ENCODE peak calls at places on chromosomes 12 and 14, in ten cellular contexts. O is adrenal gland; U is thyroid gland; N is hepatocyte; E is gastrocnemius medialis; F is CD8-positive, alpha-beta T cell; M is psoas muscle; G is right atrium auricular region; A is sigmoid colon; D is tibial artery. Z is an unnamed sample.

GRCh38 chr12:122148657-122149056 is 25.4 kb downstream of the IL31 start:
- DNase-seq in O (no peak), U (no peak), N (no peak), E (no peak), F (no peak), M (no peak), G (no peak), A (no peak), D (no peak), Z (no peak)

GRCh38 chr14:31947680-31948580 is 129.2 kb upstream of the ARHGAP5 start:
- DNase-seq in O (no peak), U (no peak), N (peak; percentile 21), E (no peak), F (no peak), M (no peak), G (no peak), A (no peak), D (no peak), Z (no peak)

GRCh38 chr14:75333523-75334190 is 55.0 kb downstream of the FOS start:
- DNase-seq in O (no peak), U (no peak), N (no peak), E (no peak), F (peak; percentile 59), M (no peak), G (no peak), A (peak; percentile 56), D (no peak), Z (no peak)

GRCh38 chr12:67457799-67458680 is 188.9 kb downstream of the CAND1 start:
- DNase-seq in O (no peak), U (no peak), N (no peak), E (no peak), F (no peak), M (no peak), G (no peak), A (no peak), D (no peak), Z (no peak)

GRCh38 chr14:54798465-54799124 is 104.0 kb downstream of the GCH1 start:
- DNase-seq in O (no peak), U (no peak), N (no peak), E (no peak), F (no peak), M (no peak), G (no peak), A (no peak), D (no peak), Z (no peak)

GRCh38 chr12:46450279-46450748 is 77.7 kb upstream of the SLC38A2 start:
- DNase-seq in O (peak; percentile 49), U (peak; percentile 90), N (no peak), E (peak; percentile 85), F (no peak), M (peak; percentile 58), G (peak; percentile 71), A (peak; percentile 74), D (peak; percentile 93), Z (peak; percentile 33)

GRCh38 chr12:109182041-109182839 is 65.9 kb downstream of the ACACB start:
- DNase-seq in O (no peak), U (no peak), N (no peak), E (no peak), F (no peak), M (no peak), G (no peak), A (peak; percentile 11), D (no peak), Z (no peak)

GRCh38 chr12:11576104-11576503 is 73.4 kb upstream of the ETV6 start:
- DNase-seq in O (peak; percentile 12), U (no peak), N (no peak), E (no peak), F (no peak), M (no peak), G (no peak), A (peak; percentile 67), D (no peak), Z (no peak)

GRCh38 chr12:107131832-107132616 is 38.7 kb upstream of the CRY1 start:
- DNase-seq in O (peak; percentile 39), U (peak; percentile 15), N (peak; percentile 81), E (no peak), F (peak; percentile 49), M (no peak), G (no peak), A (no peak), D (no peak), Z (peak; percentile 29)

GRCh38 chr12:108815875-108816594 is 41.3 kb downstream of the SSH1 start:
- DNase-seq in O (peak; percentile 69), U (peak; percentile 95), N (no peak), E (no peak), F (no peak), M (no peak), G (no peak), A (no peak), D (peak; percentile 63), Z (no peak)

DNA sequence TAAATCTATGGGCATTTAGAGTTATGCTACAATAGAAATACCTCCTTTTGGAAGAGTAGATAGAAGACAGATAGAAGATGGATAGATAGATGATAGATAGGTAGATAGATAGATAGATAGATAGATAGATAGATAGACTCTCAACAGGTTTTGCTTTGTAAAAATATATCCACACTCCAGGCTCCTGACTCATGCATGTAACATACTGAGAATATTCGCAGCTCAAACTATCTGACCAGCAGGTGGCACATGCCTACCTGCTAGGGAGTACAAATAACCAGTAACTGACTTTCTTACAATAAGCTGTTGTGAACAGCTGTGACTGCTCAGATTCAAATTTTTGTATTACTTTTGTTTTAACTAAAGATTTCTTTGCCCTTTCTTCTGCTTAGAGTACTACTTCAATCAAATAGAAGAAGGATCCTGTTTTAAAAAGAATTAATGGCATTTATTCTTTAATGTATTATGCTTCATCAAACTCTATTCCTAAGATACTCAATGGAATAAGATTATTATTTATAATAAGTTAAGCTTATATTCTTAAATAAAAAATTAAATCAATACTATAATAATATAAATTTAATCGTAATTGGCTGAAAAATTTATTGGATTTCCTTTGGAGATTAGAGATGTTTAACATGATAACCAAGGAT is 15.8 kb upstream of the CPNE8 start:
- DNase-seq in O (peak; percentile 84), U (peak; percentile 59), N (peak; percentile 85), E (no peak), F (no peak), M (no peak), G (no peak), A (no peak), D (no peak), Z (peak; percentile 85)
- TF ChIP-seq CTCF in O (peak; percentile 62), U (peak; percentile 66), N (peak; percentile 78), E (no peak), F (no peak), M (peak; percentile 25), G (peak; percentile 32), A (peak; percentile 18), D (peak; percentile 17), Z (peak; percentile 63)

GRCh38 chr14:73764406-73764805 is 50.2 kb upstream of the PNMA1 start:
- DNase-seq in O (no peak), U (no peak), N (no peak), E (no peak), F (no peak), M (no peak), G (no peak), A (peak; percentile 85), D (no peak), Z (no peak)
- H3K4me1 ChIP-seq in O (peaks cover 82% of the 10 kb centered on the region), U (peaks cover 68% of the 10 kb centered on the region), N (peaks cover 48% of the 10 kb centered on the region), E (peaks cover 88% of the 10 kb centered on the region), F (peaks cover 55% of the 10 kb centered on the region), M (peaks cover 85% of the 10 kb centered on the region), G (peaks cover 90% of the 10 kb centered on the region), A (peaks cover 88% of the 10 kb centered on the region), D (peaks cover 86% of the 10 kb centered on the region), Z (peaks cover 49% of the 10 kb centered on the region)

GRCh38 chr12:130339946-130340345 is 2.3 kb downstream of the PIWIL1 start:
- DNase-seq in O (no peak), U (no peak), N (peak; percentile 58), E (no peak), F (no peak), M (no peak), G (no peak), A (no peak), D (no peak), Z (no peak)

GRCh38 chr12:130336723-130337475 is 788 bp upstream of the PIWIL1 start:
- DNase-seq in O (no peak), U (no peak), N (no peak), E (no peak), F (no peak), M (no peak), G (no peak), A (no peak), D (no peak), Z (no peak)

GRCh38 chr12:130337476-130338303 is at the start of gene PIWIL1:
- DNase-seq in O (no peak), U (no peak), N (no peak), E (no peak), F (no peak), M (no peak), G (no peak), A (no peak), D (no peak), Z (peak; percentile 86)

GRCh38 chr12:130335517-130336392 is 1.9 kb upstream of the PIWIL1 start:
- DNase-seq in O (peak; percentile 73), U (peak; percentile 40), N (peak; percentile 83), E (no peak), F (no peak), M (no peak), G (no peak), A (no peak), D (no peak), Z (peak; percentile 81)

DNA sequence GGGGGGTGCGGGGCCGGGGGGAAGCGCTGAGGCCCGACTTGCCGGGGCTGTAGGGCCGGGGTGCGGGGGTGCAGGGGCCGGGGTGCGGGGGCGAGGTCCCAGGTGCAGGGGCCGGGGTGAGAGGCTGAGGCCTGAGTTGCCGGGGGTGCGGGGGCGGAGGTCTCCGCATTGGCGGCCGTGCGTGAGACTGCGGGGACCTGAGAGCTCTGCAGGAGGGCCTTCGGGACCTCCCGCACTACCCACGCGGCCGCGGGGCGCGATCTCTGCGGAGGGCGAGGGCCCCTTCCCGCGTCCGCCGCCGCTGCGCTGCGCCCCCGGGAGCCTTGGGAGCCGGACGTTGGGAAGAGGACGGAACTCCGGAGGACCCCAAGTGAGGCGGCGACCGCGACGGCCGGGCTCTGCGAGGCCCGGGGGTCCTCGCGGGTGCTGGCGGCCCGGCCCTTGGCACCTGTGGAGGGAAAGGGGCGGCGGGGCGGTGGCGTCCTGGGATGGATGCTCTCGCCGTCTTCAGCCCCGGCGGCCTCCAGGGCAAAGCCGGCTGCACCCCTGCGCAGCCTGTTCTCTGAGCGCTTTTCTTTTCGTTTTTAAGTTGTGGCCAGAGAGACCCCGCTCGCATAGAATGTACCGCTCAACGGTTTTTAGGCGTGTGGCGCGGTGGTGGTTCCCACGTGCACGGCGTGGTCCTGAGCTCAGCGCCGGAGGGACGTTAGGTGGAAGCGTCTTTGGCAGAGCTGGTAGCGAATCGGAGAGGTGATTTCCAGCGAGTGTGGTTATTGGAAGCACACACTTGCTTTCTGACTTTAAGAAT is 1.3 kb downstream of the PIWIL1 start:
- DNase-seq in O (no peak), U (no peak), N (no peak), E (no peak), F (no peak), M (no peak), G (no peak), A (no peak), D (no peak), Z (no peak)
- H3K4me3 ChIP-seq in O (no peak overlapping the region), U (no peak overlapping the region), N (no peak overlapping the region), E (no peak overlapping the region), F (no peak overlapping the region), M (no peak overlapping the region), G (no peak overlapping the region), A (no peak overlapping the region), D (no peak overlapping the region), Z (no peak overlapping the region)

DNA sequence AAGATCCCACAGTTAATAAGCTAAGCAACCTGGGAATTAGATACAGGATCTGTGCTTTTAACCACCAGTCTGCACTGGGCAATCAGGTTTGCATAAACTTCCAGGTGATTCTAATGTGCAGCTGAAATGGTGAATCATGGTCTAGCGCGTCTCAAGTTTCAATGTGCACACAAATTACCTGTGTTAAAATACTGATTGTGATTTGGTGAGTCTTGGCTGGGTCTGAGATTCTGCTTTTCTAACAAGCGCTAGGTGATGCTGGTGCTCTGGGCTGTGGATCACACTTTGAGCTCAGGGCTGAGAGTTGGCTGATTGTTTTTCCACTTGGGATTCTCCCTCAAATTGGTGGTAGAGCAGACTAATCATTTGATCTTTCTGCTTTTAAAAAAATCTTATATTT is 124.8 kb downstream of the C12orf75 start:
- DNase-seq in O (no peak), U (no peak), N (no peak), E (no peak), F (no peak), M (no peak), G (no peak), A (no peak), D (no peak), Z (no peak)
- TF ChIP-seq CTCF in O (no peak), U (no peak), N (no peak), E (no peak), F (no peak), M (no peak), G (no peak), A (no peak), D (no peak), Z (no peak)

Z was measured in testis.